ENCODE peak calls at places on chromosome 12, in five cellular contexts. One of them, this sample, is unnamed. For H3K9me3, the result is how much of the 10 kb centered on the place peaks cover.

GRCh38 chr12:114963846-114964245 is 279.9 kb upstream of the TBX3 start:
- DNase-seq in ovary: no peak
- DNase-seq in A549: no peak
- DNase-seq in heart left ventricle: no peak
- DNase-seq in IMR-90: no peak
- DNase-seq in this sample: no peak

GRCh38 chr12:91792597-91792996 is 353.0 kb downstream of the BTG1 start:
- DNase-seq in A549: no peak
- DNase-seq in heart left ventricle: no peak
- DNase-seq in ovary: no peak
- DNase-seq in IMR-90: no peak
- DNase-seq in this sample: no peak

GRCh38 chr12:66288121-66288520 is 14.2 kb upstream of the HELB start:
- DNase-seq in heart left ventricle: no peak
- DNase-seq in IMR-90: no peak
- DNase-seq in A549: no peak
- DNase-seq in ovary: no peak
- DNase-seq in this sample: no peak

GRCh38 chr12:128286970-128287369 is 20.0 kb downstream of the TMEM132C start:
- DNase-seq in IMR-90: no peak
- DNase-seq in heart left ventricle: no peak
- DNase-seq in ovary: no peak
- DNase-seq in A549: no peak
- DNase-seq in this sample: no peak

GRCh38 chr12:72330784-72331183 is 58.6 kb downstream of the TRHDE start:
- DNase-seq in heart left ventricle: no peak
- DNase-seq in IMR-90: no peak
- DNase-seq in ovary: no peak
- DNase-seq in A549: no peak
- DNase-seq in this sample: no peak

GRCh38 chr12:104353012-104353981 is 49.8 kb downstream of the EID3 start:
- DNase-seq in ovary: no peak
- DNase-seq in A549: peak
- DNase-seq in IMR-90: no peak
- DNase-seq in heart left ventricle: no peak
- DNase-seq in this sample: no peak

GRCh38 chr12:57146925-57147640 is at the start of gene LRP1-AS:
- DNase-seq in IMR-90: no peak
- DNase-seq in A549: no peak
- DNase-seq in ovary: no peak
- DNase-seq in heart left ventricle: no peak
- DNase-seq in this sample: no peak

GRCh38 chr12:7832059-7832696 is 40.5 kb downstream of the SLC2A14 start:
- DNase-seq in ovary: no peak
- DNase-seq in A549: peak
- DNase-seq in heart left ventricle: no peak
- DNase-seq in IMR-90: peak
- DNase-seq in this sample: no peak

GRCh38 chr12:100199023-100199346 is 1.6 kb upstream of the ACTR6 start:
- DNase-seq in A549: no peak
- DNase-seq in heart left ventricle: no peak
- DNase-seq in IMR-90: no peak
- DNase-seq in ovary: no peak
- DNase-seq in this sample: no peak

GRCh38 chr12:113609692-113610469 is 138.2 kb upstream of the LHX5 start:
- DNase-seq in IMR-90: no peak
- DNase-seq in ovary: no peak
- DNase-seq in A549: no peak
- DNase-seq in heart left ventricle: no peak
- DNase-seq in this sample: no peak

GRCh38 chr12:64691227-64691792 is 67.9 kb downstream of the GNS start:
- DNase-seq in A549: no peak
- DNase-seq in heart left ventricle: no peak
- DNase-seq in IMR-90: no peak
- DNase-seq in ovary: no peak
- DNase-seq in this sample: no peak

GRCh38 chr12:131835616-131836171 is 7.5 kb downstream of the MMP17 start:
- DNase-seq in heart left ventricle: no peak
- DNase-seq in A549: no peak
- DNase-seq in ovary: no peak
- DNase-seq in IMR-90: no peak
- DNase-seq in this sample: no peak

GRCh38 chr12:32811686-32812392 is 56.1 kb upstream of the YARS2 start:
- DNase-seq in IMR-90: no peak
- DNase-seq in heart left ventricle: no peak
- DNase-seq in A549: no peak
- DNase-seq in ovary: no peak
- DNase-seq in this sample: no peak

GRCh38 chr12:132807295-132808222 is 21.1 kb downstream of the GOLGA3 start:
- DNase-seq in IMR-90: no peak
- DNase-seq in ovary: no peak
- DNase-seq in A549: no peak
- DNase-seq in heart left ventricle: no peak
- DNase-seq in this sample: no peak

GRCh38 chr12:49543914-49544815 is 5.3 kb downstream of the KCNH3 start:
- DNase-seq in ovary: no peak
- DNase-seq in heart left ventricle: no peak
- DNase-seq in A549: no peak
- DNase-seq in IMR-90: no peak
- DNase-seq in this sample: no peak

GRCh38 chr12:124318336-124319020 is 23.6 kb downstream of the RFLNA start:
- DNase-seq in ovary: no peak
- DNase-seq in heart left ventricle: no peak
- DNase-seq in A549: no peak
- DNase-seq in IMR-90: no peak
- DNase-seq in this sample: no peak

GRCh38 chr12:58306266-58306995 is 365.1 kb downstream of the ATP23 start:
- DNase-seq in A549: no peak
- DNase-seq in IMR-90: no peak
- DNase-seq in heart left ventricle: no peak
- DNase-seq in ovary: no peak
- DNase-seq in this sample: no peak

GRCh38 chr12:1851126-1851791 is 30.9 kb downstream of the LRTM2 start:
- DNase-seq in ovary: no peak
- DNase-seq in heart left ventricle: no peak
- DNase-seq in A549: no peak
- DNase-seq in IMR-90: peak
- DNase-seq in this sample: no peak

GRCh38 chr12:6692888-6693287 is 3.7 kb upstream of the ZNF384 start:
- DNase-seq in heart left ventricle: no peak
- DNase-seq in ovary: no peak
- DNase-seq in IMR-90: no peak
- DNase-seq in A549: no peak
- DNase-seq in this sample: no peak

GRCh38 chr12:6693832-6694355 is 4.7 kb upstream of the ZNF384 start:
- DNase-seq in A549: no peak
- DNase-seq in ovary: no peak
- DNase-seq in heart left ventricle: no peak
- DNase-seq in IMR-90: no peak
- DNase-seq in this sample: no peak

GRCh38 chr12:6689000-6689882 is at the start of gene ZNF384:
- DNase-seq in IMR-90: peak
- DNase-seq in heart left ventricle: peak
- DNase-seq in A549: peak
- DNase-seq in ovary: peak
- DNase-seq in this sample: peak

GRCh38 chr12:6688543-6688999 is 604 bp downstream of the ZNF384 start:
- DNase-seq in A549: no peak
- DNase-seq in IMR-90: peak
- DNase-seq in heart left ventricle: no peak
- DNase-seq in ovary: peak
- DNase-seq in this sample: peak

DNA sequence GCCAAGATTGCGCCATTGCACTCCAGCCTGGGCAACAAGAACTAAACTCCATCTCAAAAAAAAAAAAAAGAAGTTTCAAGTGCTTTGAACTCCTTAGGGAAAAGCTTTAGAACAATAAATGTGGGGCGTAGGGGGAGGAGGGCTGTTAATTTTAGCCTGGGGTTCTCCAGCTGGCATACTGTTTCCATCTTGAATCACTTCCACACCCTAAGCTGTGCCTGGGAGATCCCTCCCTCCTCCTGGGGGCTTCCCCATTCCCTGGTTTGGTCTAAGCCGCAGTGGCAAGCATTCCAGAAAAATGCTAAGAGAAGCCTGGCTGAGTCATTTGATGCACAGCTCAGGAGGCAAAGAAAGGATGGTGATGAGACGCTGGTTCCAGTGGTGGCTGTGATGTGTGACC is 2.3 kb upstream of the ZNF384 start:
- DNase-seq in IMR-90: peak
- DNase-seq in A549: no peak
- DNase-seq in ovary: no peak
- DNase-seq in heart left ventricle: no peak
- DNase-seq in this sample: no peak
- H3K27ac ChIP-seq in IMR-90: no peak
- H3K27ac ChIP-seq in A549: no peak
- H3K27ac ChIP-seq in ovary: no peak
- H3K27ac ChIP-seq in heart left ventricle: no peak
- H3K27ac ChIP-seq in this sample: no peak

GRCh38 chr12:88388566-88389269 is 191.6 kb downstream of the KITLG start:
- DNase-seq in A549: no peak
- DNase-seq in ovary: no peak
- DNase-seq in IMR-90: peak
- DNase-seq in heart left ventricle: no peak
- DNase-seq in this sample: no peak
- TF ChIP-seq POLR2A in A549: no peak
- TF ChIP-seq POLR2A in ovary: no peak
- TF ChIP-seq POLR2A in IMR-90: no peak
- TF ChIP-seq POLR2A in heart left ventricle: no peak
- TF ChIP-seq POLR2A in this sample: no peak

DNA sequence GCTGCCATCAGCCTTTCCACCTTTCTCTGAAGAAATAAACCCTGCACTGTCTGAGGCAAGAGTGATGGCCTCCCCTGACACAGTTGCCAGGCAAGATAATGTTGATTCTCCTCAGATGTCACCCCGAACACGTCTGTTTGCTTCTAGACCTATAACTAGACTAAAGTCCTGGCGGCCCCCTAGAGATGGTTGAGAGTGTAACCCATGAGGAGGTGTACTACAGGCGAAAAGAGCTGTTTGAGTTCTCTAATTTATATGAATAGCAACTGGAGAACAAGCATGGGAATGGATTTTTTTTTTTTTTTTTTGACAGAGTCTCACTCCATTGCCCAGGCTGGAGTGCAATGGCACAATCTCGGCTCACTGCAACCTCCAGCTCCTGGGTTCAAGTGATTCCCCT is 33.0 kb upstream of the ATF7IP start:
- DNase-seq in heart left ventricle: no peak
- DNase-seq in A549: no peak
- DNase-seq in IMR-90: no peak
- DNase-seq in ovary: no peak
- DNase-seq in this sample: no peak
- H3K9me3 ChIP-seq in heart left ventricle: under half
- H3K9me3 ChIP-seq in A549: under half
- H3K9me3 ChIP-seq in IMR-90: under half
- H3K9me3 ChIP-seq in ovary: under half
- H3K9me3 ChIP-seq in this sample: under half

GRCh38 chr12:111686574-111687105 is 787 bp downstream of the ACAD10 start:
- DNase-seq in IMR-90: peak
- DNase-seq in heart left ventricle: no peak
- DNase-seq in ovary: no peak
- DNase-seq in A549: peak
- DNase-seq in this sample: no peak
- H3K27ac ChIP-seq in IMR-90: peak
- H3K27ac ChIP-seq in heart left ventricle: peak
- H3K27ac ChIP-seq in ovary: no peak
- H3K27ac ChIP-seq in A549: peak
- H3K27ac ChIP-seq in this sample: peak

DNA sequence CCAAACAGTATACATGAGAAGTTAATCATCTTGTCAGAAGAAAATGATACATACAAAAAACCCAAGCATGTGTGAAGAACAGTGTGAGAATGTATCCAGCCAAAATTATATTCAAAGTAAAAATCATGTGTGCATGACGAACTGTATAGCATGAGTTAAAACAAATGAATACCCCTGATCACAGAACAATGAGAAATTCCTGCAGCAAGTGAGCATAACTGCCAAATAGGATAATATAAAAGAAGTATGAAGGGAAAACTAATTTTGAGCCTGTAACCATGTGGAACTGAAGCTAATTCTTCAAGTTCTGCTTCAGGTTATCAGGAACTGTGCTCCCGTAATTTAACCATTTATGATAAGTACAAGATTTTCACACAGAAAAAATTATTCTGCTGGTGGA is 56.5 kb upstream of the AMN1 start:
- DNase-seq in ovary: no peak
- DNase-seq in A549: no peak
- DNase-seq in IMR-90: no peak
- DNase-seq in heart left ventricle: no peak
- DNase-seq in this sample: no peak
- TF ChIP-seq POLR2A in ovary: no peak
- TF ChIP-seq POLR2A in A549: no peak
- TF ChIP-seq POLR2A in IMR-90: no peak
- TF ChIP-seq POLR2A in heart left ventricle: no peak
- TF ChIP-seq POLR2A in this sample: no peak

DNA sequence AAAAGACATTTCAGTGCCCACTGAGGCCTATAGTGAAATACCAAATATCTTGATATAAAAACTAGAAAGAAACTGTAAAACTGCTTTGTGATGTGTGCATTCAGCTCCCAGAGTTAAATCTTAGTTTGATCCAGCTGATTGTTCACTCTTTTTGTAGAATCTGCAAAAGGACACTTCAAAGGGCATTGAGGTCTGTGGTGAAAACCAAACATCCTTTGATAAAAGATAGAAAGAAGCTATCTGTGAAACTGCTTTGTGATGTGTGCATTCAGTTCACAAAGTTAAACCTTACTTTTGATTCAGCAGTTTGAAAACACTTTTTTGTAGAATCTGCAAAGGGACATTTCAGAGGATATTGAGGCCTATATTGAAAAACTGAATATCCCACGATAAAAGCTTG is 290.7 kb upstream of the ALG10B start:
- DNase-seq in ovary: no peak
- DNase-seq in A549: no peak
- DNase-seq in heart left ventricle: no peak
- DNase-seq in IMR-90: no peak
- DNase-seq in this sample: no peak
- H3K9me3 ChIP-seq in ovary: under half
- H3K9me3 ChIP-seq in A549: under half
- H3K9me3 ChIP-seq in heart left ventricle: half or more
- H3K9me3 ChIP-seq in IMR-90: under half
- H3K9me3 ChIP-seq in this sample: under half